ENCODE peak calls at places on chromosomes 3 and 15, in four cellular contexts. E is K562, Z is HepG2, T is H1. K is an unnamed sample.
A peak's percentile ranks its signal among the peaks of the same experiment; 100 is the strongest.

GRCh38 chr3:144516029-144516428 is 544.4 kb downstream of the DIPK2A start:
- DNase-seq in E (no peak), Z (no peak), T (no peak), K (no peak)

GRCh38 chr15:57259511-57260143 is 116.7 kb upstream of the CGNL1 start:
- DNase-seq in T (peak; percentile 61), E (no peak), Z (no peak), K (no peak)

GRCh38 chr3:5341610-5342009 is 154.1 kb downstream of the EDEM1 start:
- DNase-seq in T (no peak), E (no peak), Z (no peak), K (no peak)

GRCh38 chr15:52496776-52497470 is 31.8 kb downstream of the MYO5A start:
- DNase-seq in E (no peak), T (no peak), Z (no peak), K (peak; percentile 44)

GRCh38 chr15:64740361-64741170 is 34.8 kb downstream of the RBPMS2 start:
- DNase-seq in E (peak; percentile 54), T (no peak), Z (peak; percentile 26), K (peak; percentile 41)

GRCh38 chr3:134017490-134017889 is 12.2 kb downstream of the SLCO2A1 start:
- DNase-seq in E (no peak), T (peak; percentile 22), Z (no peak), K (no peak)

GRCh38 chr15:40844543-40844981 is 714 bp downstream of the SPINT1 start:
- DNase-seq in T (no peak), Z (no peak), E (no peak), K (no peak)

GRCh38 chr3:188343894-188344293 is 189.9 kb downstream of the LPP start:
- DNase-seq in Z (no peak), T (no peak), E (no peak), K (no peak)

GRCh38 chr15:24772709-24773373 is 97.3 kb downstream of the NPAP1 start:
- DNase-seq in E (peak; percentile 11), Z (peak; percentile 67), T (peak; percentile 79), K (no peak)

GRCh38 chr3:119831022-119831421 is 49.1 kb downstream of the NR1I2 start:
- DNase-seq in Z (no peak), E (no peak), T (no peak), K (peak; percentile 15)

GRCh38 chr3:37580237-37580636 is 281.4 kb upstream of the CTDSPL start:
- DNase-seq in Z (no peak), E (no peak), T (no peak), K (no peak)

GRCh38 chr3:42880601-42881451 is 5.1 kb upstream of the CYP8B1 start:
- DNase-seq in Z (peak; percentile 66), E (peak; percentile 97), T (peak; percentile 86), K (peak; percentile 72)

GRCh38 chr15:88031461-88031860 is 225.1 kb downstream of the NTRK3 start:
- DNase-seq in T (no peak), Z (no peak), E (no peak), K (no peak)

GRCh38 chr3:156218353-156218744 is 98.0 kb downstream of the KCNAB1 start:
- DNase-seq in Z (peak; percentile 24), E (no peak), T (no peak), K (no peak)

GRCh38 chr3:123524987-123525386 is 59.9 kb downstream of the HACD2 start:
- DNase-seq in E (no peak), Z (peak; percentile 21), T (no peak), K (no peak)

GRCh38 chr15:41241251-41241964 is 10.3 kb downstream of the CHP1 start:
- DNase-seq in T (no peak), Z (peak; percentile 91), E (peak; percentile 17), K (no peak)

GRCh38 chr15:67168694-67169093 is 85.8 kb downstream of the AAGAB start:
- DNase-seq in E (no peak), T (no peak), Z (no peak), K (no peak)

GRCh38 chr3:49007771-49008528 is 759 bp downstream of the WDR6 start:
- DNase-seq in T (peak; percentile 96), E (peak; percentile 87), Z (peak; percentile 39), K (peak; percentile 83)

GRCh38 chr3:48013288-48013980 is 2.8 kb downstream of the MAP4 start:
- DNase-seq in Z (peak; percentile 82), T (no peak), E (peak; percentile 40), K (no peak)

GRCh38 chr3:149042766-149043386 is 43.5 kb downstream of the HLTF start:
- DNase-seq in E (no peak), T (no peak), Z (no peak), K (no peak)

GRCh38 chr3:171561601-171562323 is 101.6 kb upstream of the TNIK start:
- DNase-seq in E (no peak), T (no peak), Z (no peak), K (no peak)

GRCh38 chr3:24704496-24704895 is 209.8 kb upstream of the THRB start:
- DNase-seq in T (no peak), Z (no peak), E (no peak), K (no peak)

GRCh38 chr3:52088445-52089367 is 32.3 kb upstream of the DUSP7 start:
- DNase-seq in Z (peak; percentile 22), E (peak; percentile 60), T (no peak), K (no peak)

GRCh38 chr3:158776531-158776930 is 25.3 kb upstream of the MFSD1 start:
- DNase-seq in T (no peak), E (no peak), Z (no peak), K (no peak)

GRCh38 chr3:131903988-131904415 is 130.8 kb downstream of the CPNE4 start:
- DNase-seq in T (no peak), E (no peak), Z (peak; percentile 64), K (peak; percentile 36)

GRCh38 chr3:141575879-141576743 is 89.3 kb downstream of the RASA2 start:
- DNase-seq in Z (peak; percentile 7), E (no peak), T (no peak), K (peak; percentile 20)

GRCh38 chr15:89221543-89221942 is at the start of gene RLBP1:
- DNase-seq in Z (no peak), E (no peak), T (no peak), K (no peak)

GRCh38 chr3:184037816-184038215 is 6.3 kb downstream of the HTR3D start:
- DNase-seq in Z (no peak), E (no peak), T (no peak), K (no peak)

GRCh38 chr3:187811580-187812250 is 66.4 kb upstream of the BCL6 start:
- DNase-seq in Z (no peak), E (no peak), T (no peak), K (peak; percentile 9)

GRCh38 chr3:192901435-192901834 is 16.2 kb downstream of the MB21D2 start:
- DNase-seq in E (no peak), Z (no peak), T (no peak), K (no peak)

GRCh38 chr15:61069369-61070075 is 159.6 kb downstream of the RORA start:
- DNase-seq in Z (no peak), T (no peak), E (no peak), K (no peak)

GRCh38 chr3:171845541-171846284 is 2.6 kb downstream of the TMEM212 start:
- DNase-seq in T (no peak), E (no peak), Z (peak; percentile 91), K (no peak)

GRCh38 chr3:108103971-108104797 is 13.4 kb upstream of the CD47 start:
- DNase-seq in T (no peak), E (peak; percentile 65), Z (no peak), K (no peak)

GRCh38 chr15:75647370-75648155 is at the start of gene SNX33:
- DNase-seq in Z (peak; percentile 78), E (peak; percentile 89), T (peak; percentile 85), K (peak; percentile 89)

GRCh38 chr3:186421946-186422345 is 59.9 kb upstream of the DGKG start:
- DNase-seq in T (no peak), Z (no peak), E (no peak), K (no peak)

GRCh38 chr3:186427627-186428026 is 65.6 kb upstream of the DGKG start:
- DNase-seq in T (no peak), Z (no peak), E (no peak), K (no peak)

GRCh38 chr3:186425788-186426730 is 64.0 kb upstream of the DGKG start:
- DNase-seq in Z (no peak), E (peak; percentile 34), T (peak; percentile 42), K (peak; percentile 20)
- TF ChIP-seq EP300 in Z (no peak), E (no peak), T (no peak), K (no peak)

DNA sequence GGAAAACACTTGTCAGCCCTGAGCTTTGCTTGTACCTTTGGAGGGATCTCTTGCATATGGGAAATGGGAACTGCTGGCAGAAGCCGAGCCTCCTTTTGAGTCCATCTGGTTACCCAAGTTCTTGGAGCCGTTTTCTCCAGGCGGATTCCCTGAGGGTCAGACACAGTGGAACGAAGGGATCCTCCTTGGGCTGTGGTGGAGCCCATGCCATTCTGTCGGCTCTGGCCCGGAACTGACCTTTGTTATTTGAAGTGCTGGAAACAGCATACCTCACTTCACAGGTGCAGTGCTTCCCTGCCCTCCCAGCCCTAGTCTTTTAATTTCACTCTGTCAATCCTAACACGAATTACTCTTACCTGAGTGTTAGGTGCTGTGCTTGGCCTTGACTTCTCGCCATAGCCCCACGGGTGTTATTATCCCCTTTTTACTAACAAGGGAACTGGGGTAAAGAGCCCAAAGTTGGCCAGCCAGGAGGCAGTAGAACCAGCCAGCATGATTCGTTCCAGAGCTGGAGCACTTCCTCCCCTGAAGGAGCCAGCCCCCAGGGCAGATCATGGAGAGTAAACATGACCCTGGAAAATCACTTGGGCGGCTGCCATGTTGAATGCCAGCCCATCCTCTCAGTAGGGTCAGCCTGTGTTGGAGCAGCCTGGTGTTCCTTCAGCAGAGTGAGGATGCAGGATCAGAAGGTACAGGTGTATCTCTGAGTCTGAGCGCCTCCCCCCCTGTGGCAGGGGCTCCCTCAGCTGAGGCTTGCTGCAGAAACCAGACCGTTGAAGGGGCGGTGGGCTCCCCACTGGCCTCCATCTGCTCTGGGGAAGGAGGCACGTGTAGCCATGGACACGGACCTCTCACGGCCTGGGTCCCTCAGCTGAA is 143.2 kb downstream of the DNAJB8 start:
- DNase-seq in Z (no peak), E (no peak), T (peak; percentile 28), K (no peak)
- TF ChIP-seq USF2 in Z (no peak), E (no peak), T (no peak), K (no peak)

GRCh38 chr15:35519536-35520149 is 26.3 kb downstream of the DPH6 start:
- DNase-seq in T (no peak), Z (peak; percentile 45), E (peak; percentile 10), K (no peak)

DNA sequence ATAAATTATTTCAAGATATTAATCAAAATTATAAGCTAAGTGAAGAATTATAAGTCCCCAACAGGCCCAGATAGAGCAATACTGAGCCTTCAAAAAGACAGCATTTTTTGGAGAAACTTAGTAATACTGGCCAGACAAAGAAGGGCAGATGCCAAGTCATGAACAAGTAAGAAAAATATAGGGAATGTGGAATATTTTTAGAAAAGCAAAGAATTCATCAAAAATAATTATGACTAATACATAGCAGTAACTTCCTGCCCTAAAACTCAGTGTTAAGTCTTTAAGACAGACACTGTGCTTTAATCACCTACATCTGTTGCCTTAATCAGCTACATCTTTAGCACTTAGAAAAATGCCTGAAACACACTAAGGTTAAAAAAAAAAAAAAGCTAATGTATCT is 31.2 kb downstream of the DPH6 start:
- DNase-seq in E (no peak), T (no peak), Z (no peak), K (no peak)
- TF ChIP-seq MAFK in E (no peak), T (no peak), Z (no peak), K (no peak)

DNA sequence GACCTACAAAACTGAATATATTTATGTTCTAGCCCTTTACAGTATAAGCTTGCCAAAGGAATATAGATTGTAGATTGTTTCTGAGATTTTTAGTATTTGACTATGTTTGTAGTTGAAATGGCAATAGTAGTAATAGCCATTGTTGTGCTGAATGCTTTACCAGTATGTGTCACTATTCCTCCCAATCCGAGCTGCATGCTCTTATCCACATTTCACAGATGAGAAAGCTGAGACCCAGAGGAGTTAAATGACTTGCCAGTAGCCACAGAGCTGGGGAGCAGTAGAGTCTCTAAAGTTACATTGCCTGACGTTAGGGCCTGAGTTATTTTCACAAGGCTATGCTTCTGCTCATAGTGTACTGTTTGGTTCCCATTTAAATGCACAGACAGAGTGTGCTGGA is 3.3 kb upstream of the GLB1 start:
- DNase-seq in T (no peak), Z (no peak), E (no peak), K (no peak)
- TF ChIP-seq EP300 in T (no peak), Z (no peak), E (no peak), K (no peak)

K was measured in A549.